ENCODE peak calls at places on chromosomes 1 and 21, in nine cellular contexts. O, W, J, Z, Y, H, A, B and G are unnamed samples.
A peak's percentile ranks its signal among the peaks of the same experiment; 100 is the strongest.

GRCh38 chr1:12067900-12068821 is 5.1 kb downstream of the TNFRSF8 start:
- DNase-seq in O (peak; percentile 78), W (peak; percentile 81), J (peak; percentile 59), Z (no peak), Y (no peak), H (peak; percentile 86), A (peak; percentile 81), B (no peak), G (peak; percentile 30)

GRCh38 chr21:42505090-42505726 is 8.4 kb upstream of the SLC37A1 start:
- DNase-seq in O (no peak), W (no peak), J (no peak), Z (no peak), Y (no peak), H (no peak), A (no peak), B (no peak), G (no peak)

GRCh38 chr1:28392027-28392652 is 22.6 kb downstream of the PHACTR4 start:
- DNase-seq in O (peak; percentile 96), W (peak; percentile 92), J (peak; percentile 88), Z (no peak), Y (no peak), H (peak; percentile 94), A (no peak), B (no peak), G (peak; percentile 76)

GRCh38 chr21:43702785-43703067 is 16.2 kb upstream of the PDXK start:
- DNase-seq in O (no peak), W (no peak), J (no peak), Z (no peak), Y (no peak), H (peak; percentile 62), A (peak; percentile 31), B (no peak), G (no peak)

GRCh38 chr1:109783436-109783835 is 19.7 kb upstream of the EPS8L3 start:
- DNase-seq in O (peak; percentile 78), W (peak; percentile 76), J (no peak), Z (peak; percentile 15), Y (no peak), H (peak; percentile 87), A (peak; percentile 31), B (peak; percentile 76), G (no peak)

GRCh38 chr1:117150316-117150715 is 28.8 kb upstream of the TRIM45 start:
- DNase-seq in O (no peak), W (peak; percentile 60), J (no peak), Z (no peak), Y (no peak), H (no peak), A (no peak), B (no peak), G (no peak)

GRCh38 chr21:38916214-38916964 is 110.7 kb downstream of the ETS2 start:
- DNase-seq in O (no peak), W (no peak), J (no peak), Z (no peak), Y (no peak), H (no peak), A (peak; percentile 11), B (no peak), G (no peak)

GRCh38 chr1:155256101-155256852 is 994 bp upstream of the ENTREP3 start:
- DNase-seq in O (no peak), W (no peak), J (no peak), Z (peak; percentile 46), Y (no peak), H (no peak), A (no peak), B (no peak), G (no peak)

GRCh38 chr1:37495875-37496274 is 18.7 kb downstream of the MEAF6 start:
- DNase-seq in O (no peak), W (no peak), J (no peak), Z (no peak), Y (no peak), H (no peak), A (no peak), B (no peak), G (no peak)

GRCh38 chr1:24391882-24392603 is 21.5 kb downstream of the STPG1 start:
- DNase-seq in O (peak; percentile 67), W (peak; percentile 51), J (no peak), Z (peak; percentile 52), Y (peak; percentile 28), H (peak; percentile 39), A (peak; percentile 93), B (peak; percentile 70), G (no peak)

GRCh38 chr1:73327180-73327793 is 870.7 kb downstream of the LRRIQ3 start:
- DNase-seq in O (no peak), W (no peak), J (no peak), Z (no peak), Y (no peak), H (no peak), A (no peak), B (no peak), G (no peak)

GRCh38 chr1:36492491-36492890 is 9.8 kb upstream of the CSF3R start:
- DNase-seq in O (no peak), W (no peak), J (no peak), Z (no peak), Y (no peak), H (no peak), A (no peak), B (no peak), G (no peak)

GRCh38 chr1:156846643-156847042 is 12.3 kb downstream of the INSRR start:
- DNase-seq in O (no peak), W (no peak), J (no peak), Z (no peak), Y (no peak), H (no peak), A (no peak), B (no peak), G (no peak)

GRCh38 chr1:30381266-30381665 is 342.1 kb downstream of the MATN1 start:
- DNase-seq in O (no peak), W (no peak), J (no peak), Z (no peak), Y (no peak), H (no peak), A (no peak), B (no peak), G (no peak)

GRCh38 chr1:55584521-55585401 is 369.6 kb upstream of the USP24 start:
- DNase-seq in O (peak; percentile 51), W (peak; percentile 44), J (peak; percentile 16), Z (no peak), Y (no peak), H (peak; percentile 67), A (peak; percentile 23), B (no peak), G (no peak)

GRCh38 chr1:245779797-245780529 is 625.2 kb downstream of the KIF26B start:
- DNase-seq in O (no peak), W (no peak), J (no peak), Z (no peak), Y (no peak), H (no peak), A (no peak), B (no peak), G (no peak)

GRCh38 chr1:112862753-112863426 is 93.1 kb downstream of the SLC16A1 start:
- DNase-seq in O (no peak), W (no peak), J (no peak), Z (no peak), Y (no peak), H (no peak), A (no peak), B (no peak), G (no peak)

GRCh38 chr1:45009956-45010854 is 919 bp downstream of the HECTD3 start:
- DNase-seq in O (no peak), W (no peak), J (no peak), Z (peak; percentile 46), Y (no peak), H (no peak), A (peak; percentile 52), B (no peak), G (no peak)

GRCh38 chr1:24045766-24046165 is 65.6 kb upstream of the SRSF10 start:
- DNase-seq in O (peak; percentile 52), W (no peak), J (no peak), Z (no peak), Y (no peak), H (no peak), A (no peak), B (no peak), G (peak; percentile 7)

GRCh38 chr1:108532730-108533129 is 27.2 kb upstream of the EEIG2 start:
- DNase-seq in O (no peak), W (no peak), J (no peak), Z (no peak), Y (no peak), H (no peak), A (no peak), B (no peak), G (no peak)

GRCh38 chr1:187621961-187622360 is 793.2 kb downstream of the PLA2G4A start:
- DNase-seq in O (no peak), W (peak; percentile 37), J (no peak), Z (no peak), Y (no peak), H (peak; percentile 56), A (no peak), B (no peak), G (no peak)

GRCh38 chr1:192573499-192573898 is 2.1 kb upstream of the RGS1 start:
- DNase-seq in O (peak; percentile 54), W (peak; percentile 82), J (no peak), Z (no peak), Y (no peak), H (peak; percentile 64), A (peak; percentile 16), B (no peak), G (no peak)

GRCh38 chr1:218101409-218101808 is 183.7 kb upstream of the RRP15 start:
- DNase-seq in O (no peak), W (no peak), J (no peak), Z (no peak), Y (no peak), H (no peak), A (no peak), B (no peak), G (no peak)

GRCh38 chr1:204828352-204828850 is 42.3 kb upstream of the NFASC start:
- DNase-seq in O (peak; percentile 8), W (no peak), J (no peak), Z (peak; percentile 90), Y (no peak), H (peak; percentile 67), A (peak; percentile 94), B (no peak), G (no peak)
- H3K4me3 ChIP-seq in O (no peak overlapping the region), W (no peak overlapping the region), J (peak overlapping the region; percentile 64), Z (peak overlapping the region; percentile 61), Y (peak overlapping the region; percentile 31), H (peak overlapping the region; percentile 51), A (peak overlapping the region; percentile 63), B (peak overlapping the region; percentile 32), G (peak overlapping the region; percentile 74)

GRCh38 chr1:95924684-95925083 is 690.7 kb downstream of the RWDD3 start:
- DNase-seq in O (no peak), W (no peak), J (no peak), Z (no peak), Y (no peak), H (no peak), A (no peak), B (no peak), G (no peak)
- TF ChIP-seq CTCF in O (no peak), W (no peak), J (no peak), Z (no peak), Y (no peak), H (no peak), A (no peak), B (no peak), G (no peak)

GRCh38 chr1:10388387-10388715 is 10.5 kb upstream of the PGD start:
- DNase-seq in O (no peak), W (no peak), J (no peak), Z (no peak), Y (no peak), H (no peak), A (no peak), B (no peak), G (no peak)
- H3K4me3 ChIP-seq in O (no peak overlapping the region), W (no peak overlapping the region), J (no peak overlapping the region), Z (no peak overlapping the region), Y (no peak overlapping the region), H (no peak overlapping the region), A (no peak overlapping the region), B (no peak overlapping the region), G (no peak overlapping the region)

GRCh38 chr1:179872558-179872957 is 5.0 kb downstream of the TOR1AIP2 start:
- DNase-seq in O (no peak), W (no peak), J (no peak), Z (no peak), Y (no peak), H (no peak), A (no peak), B (no peak), G (no peak)
- TF ChIP-seq CTCF in O (no peak), W (no peak), J (no peak), Z (no peak), Y (no peak), H (no peak), A (no peak), B (no peak), G (no peak)